ENCODE peak calls at places on chromosomes 13 and 19, in seven cellular contexts. I is fibroblast of lung; S is heart left ventricle; X is PC-3; C is CD4-positive, alpha-beta memory T cell; J is colonic mucosa; K is tibial artery. A is an unnamed sample.
A peak's percentile ranks its signal among the peaks of the same experiment; 100 is the strongest.

GRCh38 chr13:61286148-61286745 is 129.4 kb downstream of the PCDH20 start:
- DNase-seq in C (no peak), I (no peak), X (peak; percentile 42), J (no peak), K (no peak), S (no peak), A (no peak)

GRCh38 chr19:15010497-15011255 is 31.0 kb upstream of the SLC1A6 start:
- DNase-seq in J (no peak), I (no peak), X (no peak), K (no peak), S (no peak), C (no peak), A (no peak)

GRCh38 chr19:17686027-17686511 is 2.1 kb downstream of the UNC13A start:
- DNase-seq in K (no peak), S (no peak), C (no peak), J (no peak), X (no peak), I (no peak), A (no peak)

GRCh38 chr19:36605101-36605838 is at the start of gene ZNF382:
- DNase-seq in K (peak; percentile 78), I (peak; percentile 67), J (peak; percentile 63), S (peak; percentile 89), X (peak; percentile 16), C (peak; percentile 89), A (peak; percentile 82)

GRCh38 chr19:29858000-29858596 is 46.3 kb downstream of the CCNE1 start:
- DNase-seq in I (no peak), C (peak; percentile 25), J (peak; percentile 32), S (no peak), K (no peak), X (peak; percentile 37), A (peak; percentile 62)

GRCh38 chr13:59086147-59086546 is 1077.6 kb downstream of the DIAPH3 start:
- DNase-seq in S (no peak), K (no peak), C (no peak), J (no peak), I (peak; percentile 57), X (peak; percentile 62), A (no peak)

GRCh38 chr13:51935326-51936171 is 73.8 kb downstream of the CCDC70 start:
- DNase-seq in I (no peak), X (peak; percentile 44), J (peak; percentile 52), C (no peak), K (no peak), S (no peak), A (no peak)

GRCh38 chr19:51421229-51422052 is 4.0 kb upstream of the SIGLEC10 start:
- DNase-seq in K (no peak), C (no peak), X (no peak), J (no peak), S (no peak), I (no peak), A (no peak)

GRCh38 chr19:45475537-45476348 is 7.9 kb downstream of the FOSB start:
- DNase-seq in I (no peak), X (no peak), C (peak; percentile 37), K (no peak), S (no peak), J (no peak), A (peak; percentile 32)

GRCh38 chr13:51806571-51806970 is 2.6 kb upstream of the DHRS12 start:
- DNase-seq in C (no peak), X (peak; percentile 6), I (peak; percentile 33), S (no peak), K (no peak), J (no peak), A (no peak)

GRCh38 chr13:52851153-52851962 is 2.9 kb upstream of the PCDH8 start:
- DNase-seq in J (peak; percentile 44), K (no peak), I (peak; percentile 8), S (peak; percentile 30), X (no peak), C (no peak), A (no peak)

GRCh38 chr13:50635504-50635903 is 208.0 kb downstream of the DLEU7 start:
- DNase-seq in I (peak; percentile 57), X (no peak), K (peak; percentile 71), S (peak; percentile 31), J (no peak), C (no peak), A (no peak)

GRCh38 chr13:98853791-98854191 is 101.3 kb upstream of the SLC15A1 start:
- DNase-seq in C (no peak), S (no peak), I (peak; percentile 38), J (no peak), X (no peak), K (no peak), A (no peak)

GRCh38 chr19:40144947-40145748 is 46.1 kb upstream of the MAP3K10 start:
- DNase-seq in X (no peak), I (no peak), K (no peak), J (no peak), C (no peak), S (no peak), A (no peak)

GRCh38 chr19:57342582-57342981 is 8.5 kb upstream of the ZNF304 start:
- DNase-seq in X (no peak), C (no peak), J (no peak), S (no peak), K (no peak), I (no peak), A (no peak)

GRCh38 chr19:18660051-18660910 is 23.2 kb upstream of the CRTC1 start:
- DNase-seq in X (no peak), K (peak; percentile 98), C (no peak), S (peak; percentile 89), I (peak; percentile 47), J (no peak), A (no peak)

GRCh38 chr19:12065100-12065538 is 588 bp downstream of the ZNF844 start:
- DNase-seq in S (no peak), J (peak; percentile 32), X (no peak), C (peak; percentile 19), K (peak; percentile 71), I (peak; percentile 65), A (peak; percentile 55)

GRCh38 chr19:30667746-30668145 is 295.6 kb downstream of the ZNF536 start:
- DNase-seq in K (no peak), I (no peak), J (no peak), X (no peak), S (no peak), C (no peak), A (no peak)

GRCh38 chr19:55392820-55393219 is 7.1 kb downstream of the RPL28 start:
- DNase-seq in J (no peak), I (no peak), C (no peak), X (no peak), K (no peak), S (no peak), A (no peak)

GRCh38 chr13:79483302-79483701 is 2.3 kb downstream of the NDFIP2 start:
- DNase-seq in S (no peak), I (peak; percentile 75), C (no peak), K (no peak), J (no peak), X (peak; percentile 55), A (no peak)
- H3K4me1 ChIP-seq in S (peaks cover 42% of the 10 kb centered on the region), I (peaks cover 7% of the 10 kb centered on the region), C (peaks cover 22% of the 10 kb centered on the region), K (peaks cover 10% of the 10 kb centered on the region), J (no peaks in the 10 kb centered on the region), X (peaks cover 38% of the 10 kb centered on the region), A (peaks cover 21% of the 10 kb centered on the region)

GRCh38 chr19:49554701-49555181 is 25.6 kb downstream of the NOSIP start:
- DNase-seq in C (peak; percentile 57), X (no peak), K (no peak), J (no peak), I (no peak), S (peak; percentile 51), A (peak; percentile 42)

GRCh38 chr19:49557641-49558325 is 22.6 kb downstream of the NOSIP start:
- DNase-seq in K (no peak), X (no peak), J (no peak), S (no peak), I (no peak), C (no peak), A (no peak)

GRCh38 chr19:49553451-49554271 is 25.9 kb downstream of the RCN3 start:
- DNase-seq in S (no peak), J (peak; percentile 77), C (peak; percentile 47), K (no peak), I (no peak), X (peak; percentile 90), A (no peak)

GRCh38 chr19:49556412-49557398 is 23.7 kb downstream of the NOSIP start:
- DNase-seq in C (peak; percentile 54), X (no peak), S (no peak), J (no peak), I (no peak), K (no peak), A (peak; percentile 53)

GRCh38 chr19:49555600-49556411 is 24.6 kb downstream of the NOSIP start:
- DNase-seq in I (peak; percentile 56), C (peak; percentile 86), K (peak; percentile 69), J (peak; percentile 87), S (no peak), X (peak; percentile 35), A (peak; percentile 85)
- H3K36me3 ChIP-seq in I (peaks cover 33% of the 10 kb centered on the region), C (peaks cover 41% of the 10 kb centered on the region), K (peaks cover 37% of the 10 kb centered on the region), J (no peaks in the 10 kb centered on the region), S (peaks cover 4% of the 10 kb centered on the region), X (peaks cover 39% of the 10 kb centered on the region), A (peaks cover 18% of the 10 kb centered on the region)

DNA sequence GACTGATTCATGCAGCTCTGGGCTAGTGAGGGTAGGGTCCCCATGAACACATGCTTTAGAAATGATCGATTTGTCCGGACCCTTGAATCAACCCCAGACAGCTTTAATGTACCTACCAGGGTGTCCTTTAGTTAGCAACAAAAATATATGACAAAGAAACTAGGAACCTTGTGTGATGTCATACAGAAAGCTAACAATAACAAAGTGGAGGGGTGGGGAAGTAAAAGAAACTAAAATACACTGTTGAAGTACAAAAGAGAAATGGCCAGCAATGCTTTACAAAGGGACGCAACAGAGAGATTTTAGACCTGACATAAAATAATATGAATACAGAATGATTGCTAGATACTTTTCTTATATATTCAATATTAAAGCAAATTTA is 40.0 kb downstream of the DZIP1 start:
- DNase-seq in X (peak; percentile 4), S (no peak), K (no peak), J (no peak), I (peak; percentile 25), C (no peak), A (no peak)
- H3K4me1 ChIP-seq in X (peaks cover 25% of the 10 kb centered on the region), S (no peaks in the 10 kb centered on the region), K (peaks cover 9% of the 10 kb centered on the region), J (no peaks in the 10 kb centered on the region), I (peaks cover 2% of the 10 kb centered on the region), C (no peaks in the 10 kb centered on the region), A (no peaks in the 10 kb centered on the region)

GRCh38 chr19:44066305-44066704 is 5.7 kb upstream of the ZNF284 start:
- DNase-seq in S (no peak), J (no peak), X (no peak), K (no peak), I (no peak), C (no peak), A (no peak)
- H3K36me3 ChIP-seq in S (peaks cover 42% of the 10 kb centered on the region), J (no peaks in the 10 kb centered on the region), X (no peaks in the 10 kb centered on the region), K (peaks cover 73% of the 10 kb centered on the region), I (peaks cover 13% of the 10 kb centered on the region), C (no peaks in the 10 kb centered on the region), A (peaks cover 10% of the 10 kb centered on the region)

A was measured in CD8-positive, alpha-beta T cell.